ENCODE peak calls at places on chromosomes 5 and 9, in six cellular contexts. D is K562, X is adrenal gland, U is MM.1S, V is CD14-positive monocyte, S is GM23338. B is an unnamed sample.

GRCh38 chr5:152329191-152329590 is 75.9 kb downstream of the NMUR2 start:
- DNase-seq in D (no peak), X (no peak), U (no peak), V (no peak), S (no peak), B (no peak)

GRCh38 chr9:136620441-136621018 is 42.2 kb upstream of the EGFL7 start:
- DNase-seq in D (no peak), X (no peak), U (no peak), V (peak), S (no peak), B (no peak)

GRCh38 chr9:7298123-7298522 is 501.5 kb downstream of the DMAC1 start:
- DNase-seq in D (no peak), X (no peak), U (peak), V (no peak), S (no peak), B (no peak)

GRCh38 chr5:175809531-175810121 is 61.8 kb upstream of the CPLX2 start:
- DNase-seq in D (no peak), X (no peak), U (no peak), V (no peak), S (peak), B (no peak)

GRCh38 chr5:92885950-92886349 is 695.1 kb downstream of the NR2F1-AS1 start:
- DNase-seq in D (no peak), X (no peak), U (peak), V (no peak), S (peak), B (no peak)

GRCh38 chr9:109742759-109743388 is 37.1 kb upstream of the PALM2AKAP2 start:
- DNase-seq in D (no peak), X (no peak), U (no peak), V (no peak), S (peak), B (no peak)

GRCh38 chr5:37133939-37134338 is 115.2 kb downstream of the CPLANE1 start:
- DNase-seq in D (no peak), X (no peak), U (no peak), V (no peak), S (no peak), B (no peak)

GRCh38 chr9:131885144-131885609 is 145.3 kb upstream of the RAPGEF1 start:
- DNase-seq in D (no peak), X (no peak), U (no peak), V (no peak), S (no peak), B (no peak)

GRCh38 chr9:134025606-134026541 is 593 bp downstream of the BRD3OS start:
- DNase-seq in D (peak), X (peak), U (peak), V (no peak), S (peak), B (peak)

GRCh38 chr5:20102291-20102690 is 114.3 kb upstream of the CDH18 start:
- DNase-seq in D (no peak), X (no peak), U (no peak), V (no peak), S (no peak), B (no peak)

GRCh38 chr9:129415954-129416651 is 204.8 kb downstream of the C9orf50 start:
- DNase-seq in D (no peak), X (no peak), U (no peak), V (no peak), S (no peak), B (no peak)

GRCh38 chr9:129816501-129817435 is 7.2 kb downstream of the TOR1A start:
- DNase-seq in D (no peak), X (peak), U (no peak), V (peak), S (no peak), B (no peak)

GRCh38 chr5:10503997-10504761 is 59.7 kb upstream of the ANKRD33B start:
- DNase-seq in D (peak), X (no peak), U (no peak), V (no peak), S (no peak), B (peak)

GRCh38 chr5:152505442-152506042 is 100.5 kb upstream of the NMUR2 start:
- DNase-seq in D (peak), X (peak), U (peak), V (no peak), S (peak), B (no peak)

GRCh38 chr9:4297151-4297794 is 2.6 kb downstream of the GLIS3 start:
- DNase-seq in D (peak), X (peak), U (peak), V (peak), S (peak), B (no peak)

GRCh38 chr5:84535281-84535680 is 150.6 kb upstream of the EDIL3 start:
- DNase-seq in D (no peak), X (no peak), U (no peak), V (no peak), S (no peak), B (no peak)

GRCh38 chr5:111697215-111697614 is 59.8 kb downstream of the NREP start:
- DNase-seq in D (peak), X (peak), U (no peak), V (no peak), S (no peak), B (no peak)

GRCh38 chr5:111694183-111694582 is 62.8 kb downstream of the NREP start:
- DNase-seq in D (no peak), X (no peak), U (no peak), V (no peak), S (no peak), B (no peak)

GRCh38 chr5:111699324-111699723 is 57.7 kb downstream of the NREP start:
- DNase-seq in D (no peak), X (no peak), U (no peak), V (no peak), S (no peak), B (no peak)

GRCh38 chr5:111699976-111700375 is 57.0 kb downstream of the NREP start:
- DNase-seq in D (no peak), X (no peak), U (no peak), V (no peak), S (no peak), B (no peak)

DNA sequence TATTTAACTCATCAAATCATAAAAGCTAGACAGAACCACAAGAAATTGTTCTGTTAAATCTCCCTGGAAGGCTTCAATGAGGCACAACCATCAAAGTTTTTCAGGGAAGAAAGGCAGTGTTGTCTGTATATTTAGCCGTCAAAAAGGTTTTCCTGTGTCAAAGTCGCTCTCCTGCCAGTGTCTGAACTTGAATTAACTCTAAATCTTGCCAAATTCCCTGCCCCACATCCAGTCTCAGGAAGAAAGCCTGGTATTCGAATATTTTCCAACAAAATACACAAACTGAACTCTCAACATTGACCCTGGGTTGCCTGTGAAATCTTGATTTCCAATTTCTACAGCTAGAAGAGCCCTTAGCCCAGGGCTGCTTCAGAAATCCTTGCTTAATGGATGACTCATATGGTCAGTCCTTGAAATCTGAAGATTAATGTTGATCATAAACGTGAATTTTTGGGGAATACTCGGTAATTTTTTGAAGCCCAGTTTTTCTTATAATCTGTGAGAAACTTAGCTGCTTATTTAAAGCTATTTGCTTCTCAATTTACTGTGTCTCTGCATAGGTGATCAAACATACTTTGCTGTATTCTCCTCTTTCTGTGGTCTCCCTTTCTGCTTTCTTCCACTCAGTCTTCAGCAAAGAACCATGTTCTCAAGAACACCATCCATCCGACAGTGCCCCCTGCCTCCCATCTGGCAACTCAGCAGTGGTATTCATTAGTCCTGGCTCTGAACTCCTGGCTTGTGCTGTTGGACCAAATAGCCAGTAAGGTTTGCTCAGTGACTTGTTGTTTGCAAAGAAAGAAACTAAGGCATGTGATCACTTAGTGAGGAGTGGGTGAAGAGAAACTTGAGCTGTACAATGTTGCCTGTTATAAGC is 58.9 kb downstream of the NREP start:
- DNase-seq in D (peak), X (no peak), U (no peak), V (no peak), S (peak), B (no peak)
- TF ChIP-seq CTCF in D (peak), X (no peak), U (no peak), V (no peak), S (peak), B (peak)

GRCh38 chr9:83432104-83432627 is 106.0 kb downstream of the FRMD3 start:
- DNase-seq in D (no peak), X (peak), U (no peak), V (no peak), S (peak), B (no peak)

GRCh38 chr9:83434254-83434653 is 103.9 kb downstream of the FRMD3 start:
- DNase-seq in D (no peak), X (no peak), U (no peak), V (no peak), S (no peak), B (no peak)

GRCh38 chr9:83435301-83435700 is 102.9 kb downstream of the FRMD3 start:
- DNase-seq in D (no peak), X (no peak), U (no peak), V (no peak), S (no peak), B (no peak)

GRCh38 chr9:83432877-83433276 is 105.3 kb downstream of the FRMD3 start:
- DNase-seq in D (no peak), X (no peak), U (no peak), V (no peak), S (no peak), B (no peak)

GRCh38 chr9:83433841-83434240 is 104.4 kb downstream of the FRMD3 start:
- DNase-seq in D (no peak), X (no peak), U (no peak), V (no peak), S (no peak), B (no peak)
- TF ChIP-seq CTCF in D (no peak), X (no peak), U (no peak), V (no peak), S (no peak), B (no peak)

GRCh38 chr9:105361873-105362272 is 86.0 kb upstream of the FSD1L start:
- DNase-seq in D (no peak), X (no peak), U (no peak), V (no peak), S (no peak), B (no peak)

GRCh38 chr9:105357937-105358336 is 89.9 kb upstream of the FSD1L start:
- DNase-seq in D (no peak), X (no peak), U (peak), V (no peak), S (no peak), B (no peak)

GRCh38 chr9:105359899-105360298 is 87.9 kb upstream of the FSD1L start:
- DNase-seq in D (no peak), X (no peak), U (no peak), V (no peak), S (no peak), B (no peak)

GRCh38 chr9:105362470-105362869 is 85.4 kb upstream of the FSD1L start:
- DNase-seq in D (no peak), X (no peak), U (peak), V (no peak), S (no peak), B (no peak)

DNA sequence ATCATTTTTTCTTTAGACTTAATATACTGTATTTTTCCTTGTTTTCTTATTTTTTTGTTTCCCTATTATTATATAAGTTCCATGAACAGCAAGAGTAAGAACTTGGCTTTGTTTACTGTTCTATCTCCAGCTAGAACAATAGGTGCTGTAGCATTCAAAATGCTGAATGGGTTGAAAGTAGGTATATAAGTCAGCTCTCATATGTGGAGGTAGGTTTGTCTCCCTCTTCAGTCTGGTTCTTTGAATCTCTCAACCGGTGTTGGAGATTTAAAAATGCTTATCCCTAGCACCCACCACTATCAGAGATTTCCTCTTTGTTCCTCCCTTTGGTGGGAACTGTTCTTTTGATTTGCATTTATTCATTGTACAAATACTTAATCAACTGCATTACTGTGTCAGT is 87.5 kb upstream of the FSD1L start:
- DNase-seq in D (no peak), X (no peak), U (no peak), V (no peak), S (no peak), B (no peak)
- TF ChIP-seq CTCF in D (no peak), X (no peak), U (peak), V (no peak), S (no peak), B (no peak)

GRCh38 chr9:19181002-19181401 is 49.5 kb upstream of the DENND4C start:
- DNase-seq in D (no peak), X (no peak), U (no peak), V (no peak), S (no peak), B (no peak)
- TF ChIP-seq CTCF in D (no peak), X (no peak), U (no peak), V (no peak), S (no peak), B (no peak)

GRCh38 chr5:139870677-139871076 is 75.1 kb downstream of the PSD2 start:
- DNase-seq in D (no peak), X (no peak), U (no peak), V (no peak), S (no peak), B (no peak)

GRCh38 chr5:139873033-139873794 is 77.6 kb downstream of the PSD2 start:
- DNase-seq in D (no peak), X (no peak), U (no peak), V (no peak), S (peak), B (no peak)

GRCh38 chr5:139869042-139869790 is 73.6 kb downstream of the PSD2 start:
- DNase-seq in D (no peak), X (no peak), U (no peak), V (no peak), S (no peak), B (no peak)

GRCh38 chr5:139871624-139872023 is 76.0 kb downstream of the PSD2 start:
- DNase-seq in D (no peak), X (no peak), U (no peak), V (no peak), S (no peak), B (no peak)

DNA sequence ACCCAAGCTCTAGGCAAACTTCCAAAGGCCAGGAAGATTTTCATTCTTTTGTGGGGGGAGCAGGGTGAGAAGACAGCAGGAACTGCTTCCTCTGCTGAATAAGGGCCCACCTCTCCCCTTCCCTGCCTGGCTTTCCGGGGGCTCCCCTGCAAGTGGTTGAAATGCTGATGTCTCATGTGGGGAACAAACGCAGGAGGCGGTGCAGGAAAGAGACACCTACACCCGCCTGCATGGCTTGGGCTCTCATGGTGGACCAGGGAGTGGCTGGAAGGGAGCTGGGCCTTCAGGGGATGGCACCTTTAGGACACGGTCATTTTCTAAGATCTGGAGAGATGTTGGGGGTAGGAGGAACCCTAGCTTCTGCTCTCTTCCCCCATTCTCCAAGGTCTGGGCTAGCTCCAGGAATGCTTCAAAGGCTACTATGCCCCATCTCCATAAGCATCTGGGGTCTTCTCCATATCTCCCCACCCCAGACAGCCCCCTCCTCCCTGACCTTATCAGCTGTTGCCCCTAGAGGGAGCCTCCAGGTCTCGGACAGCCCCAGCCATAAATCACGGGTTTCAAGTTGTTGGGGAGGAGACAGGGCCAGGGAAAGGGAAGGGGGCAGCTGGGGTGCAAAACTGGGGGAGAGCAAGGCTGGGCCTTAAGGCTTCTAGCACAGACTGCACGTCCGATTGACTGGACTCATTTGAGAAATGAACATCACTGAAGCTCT is 76.6 kb downstream of the PSD2 start:
- DNase-seq in D (peak), X (no peak), U (no peak), V (no peak), S (peak), B (no peak)
- TF ChIP-seq CTCF in D (peak), X (no peak), U (no peak), V (no peak), S (peak), B (peak)